ENCODE peak calls at places on chromosomes 4 and X, in nine cellular contexts. M is SK-N-SH; O is mesenchymal stem cell; D is EL; E is non-pigmented ciliary epithelial cell; N is stimulated activated CD4-positive, alpha-beta T cell treated with anti-CD3 and anti-CD28 coated beads, Interleukin-2, amount 100 ng/mL, for 24 hours; I is Right ventricle myocardium superior; K is omental fat pad; L is activated CD4-positive, alpha-beta T cell treated with anti-CD3 and anti-CD28 coated beads, Interleukin-2, amount 10 ng/mL, durations not matched to agents 7 days and 5 days. B is an unnamed sample.

GRCh38 chr4:33493231-33493630 is 2751.1 kb downstream of the ARAP2 start:
- DNase-seq in E (no peak), N (no peak), M (no peak), K (no peak), L (no peak), I (no peak), D (peak; percentile 13), O (no peak), B (no peak)

GRCh38 chrX:130725519-130725918 is 177.5 kb downstream of the ENOX2 start:
- DNase-seq in M (no peak), E (no peak), I (no peak), K (no peak), L (no peak), N (no peak), O (no peak), D (no peak), B (no peak)

GRCh38 chr4:73740353-73740778 is at the start of gene CXCL8:
- DNase-seq in N (no peak), O (peak; percentile 96), D (peak; percentile 94), K (no peak), I (peak; percentile 76), L (no peak), E (peak; percentile 94), M (no peak), B (peak; percentile 98)

GRCh38 chr4:153297116-153297515 is 47.4 kb upstream of the MND1 start:
- DNase-seq in M (no peak), O (no peak), E (no peak), I (no peak), K (no peak), N (no peak), D (no peak), L (no peak), B (no peak)

GRCh38 chrX:130247996-130248395 is 20.7 kb downstream of the ZNF280C start:
- DNase-seq in I (no peak), E (no peak), M (no peak), N (no peak), K (no peak), D (no peak), O (no peak), L (no peak), B (no peak)

GRCh38 chr4:26839534-26839951 is 21.1 kb upstream of the STIM2 start:
- DNase-seq in E (no peak), I (no peak), O (peak; percentile 8), M (peak; percentile 30), L (no peak), D (peak; percentile 57), N (no peak), K (no peak), B (no peak)

GRCh38 chr4:151797131-151797530 is 36.3 kb upstream of the GATB start:
- DNase-seq in N (no peak), O (peak; percentile 18), D (no peak), K (no peak), E (no peak), L (no peak), M (no peak), I (no peak), B (no peak)

GRCh38 chr4:70892086-70892769 is 9.9 kb upstream of the MOB1B start:
- DNase-seq in N (no peak), D (no peak), O (no peak), E (no peak), K (no peak), L (no peak), M (no peak), I (peak; percentile 67), B (no peak)

GRCh38 chr4:165580379-165580905 is 201.6 kb downstream of the CPE start:
- DNase-seq in I (no peak), M (no peak), K (no peak), D (peak; percentile 74), N (no peak), L (no peak), E (peak; percentile 92), O (peak; percentile 90), B (peak; percentile 10)

GRCh38 chrX:39846460-39846859 is 251.3 kb downstream of the BCOR start:
- DNase-seq in I (no peak), E (no peak), N (no peak), K (no peak), O (no peak), M (no peak), L (no peak), D (no peak), B (no peak)

GRCh38 chrX:7143076-7143475 is 4.4 kb upstream of the STS start:
- DNase-seq in O (no peak), D (no peak), E (no peak), L (no peak), I (no peak), M (no peak), K (no peak), N (no peak), B (no peak)

GRCh38 chr4:74374561-74375327 is 9.8 kb downstream of the EREG start:
- DNase-seq in N (peak; percentile 18), E (peak; percentile 65), D (peak; percentile 97), I (no peak), L (no peak), M (no peak), K (peak; percentile 59), O (peak; percentile 91), B (peak; percentile 11)

GRCh38 chr4:152630361-152630760 is 49.4 kb downstream of the TMEM154 start:
- DNase-seq in D (no peak), I (no peak), E (no peak), L (no peak), N (no peak), O (no peak), M (no peak), K (no peak), B (no peak)

GRCh38 chrX:54042609-54043010 is 1.7 kb downstream of the PHF8 start:
- DNase-seq in K (no peak), L (peak; percentile 36), I (peak; percentile 46), O (peak; percentile 77), E (no peak), N (peak; percentile 36), M (peak; percentile 75), D (peak; percentile 70), B (peak; percentile 30)

GRCh38 chr4:16897351-16897750 is 1.1 kb downstream of the LDB2 start:
- DNase-seq in M (no peak), N (no peak), I (no peak), E (no peak), K (no peak), O (peak; percentile 43), D (peak; percentile 29), L (no peak), B (no peak)

GRCh38 chrX:154648931-154649863 is 4.2 kb downstream of the CTAG2 start:
- DNase-seq in L (no peak), N (no peak), I (no peak), K (no peak), M (no peak), E (no peak), O (no peak), D (no peak), B (no peak)

GRCh38 chrX:69130448-69130847 is 34.8 kb downstream of the PJA1 start:
- DNase-seq in I (no peak), K (no peak), O (no peak), N (no peak), D (no peak), M (no peak), L (no peak), E (no peak), B (no peak)

GRCh38 chrX:45329217-45329616 is 128.5 kb upstream of the DIPK2B start:
- DNase-seq in D (peak; percentile 20), K (no peak), N (no peak), O (no peak), E (no peak), L (no peak), I (no peak), M (no peak), B (no peak)

GRCh38 chrX:153966283-153966688 is 5.3 kb downstream of the HCFC1 start:
- DNase-seq in N (no peak), M (no peak), D (no peak), O (no peak), I (peak; percentile 51), K (no peak), E (no peak), L (no peak), B (no peak)

GRCh38 chr4:128600996-128601857 is 208.3 kb upstream of the JADE1 start:
- DNase-seq in M (peak; percentile 31), D (peak; percentile 96), I (peak; percentile 55), K (peak; percentile 22), N (no peak), L (no peak), E (peak; percentile 95), O (peak; percentile 97), B (peak; percentile 98)

GRCh38 chr4:152815078-152815477 is 35.3 kb downstream of the ARFIP1 start:
- DNase-seq in O (peak; percentile 42), K (no peak), D (no peak), N (no peak), M (no peak), L (no peak), E (no peak), I (no peak), B (no peak)

GRCh38 chrX:134013092-134013497 is 27.7 kb upstream of the GPC3 start:
- DNase-seq in L (no peak), D (peak; percentile 2), M (no peak), K (no peak), O (peak; percentile 62), N (no peak), I (no peak), E (no peak), B (no peak)

GRCh38 chrX:129773649-129774458 is 5.9 kb upstream of the SASH3 start:
- DNase-seq in M (no peak), I (no peak), L (no peak), E (no peak), O (no peak), N (no peak), D (no peak), K (no peak), B (no peak)

B was measured in dermis microvascular lymphatic vessel endothelial cell.